ENCODE peak calls at places on chromosomes 11 and 22, in six cellular contexts. I is upper lobe of right lung, B is transverse colon, V is sigmoid colon, E is dorsolateral prefrontal cortex, Y is left ventricle myocardium inferior. K is an unnamed sample.

GRCh38 chr22:19961868-19962245 is 20.2 kb upstream of the TXNRD2 start:
- DNase-seq in I (no peak), B (no peak), V (no peak), E (no peak), Y (no peak), K (no peak)

GRCh38 chr11:103359221-103359620 is 250.0 kb downstream of the DYNC2H1 start:
- DNase-seq in I (no peak), B (no peak), V (no peak), E (no peak), Y (no peak), K (no peak)

GRCh38 chr11:70597751-70598377 is 199.5 kb downstream of the CTTN start:
- DNase-seq in I (no peak), B (no peak), V (no peak), E (no peak), Y (no peak), K (no peak)

GRCh38 chr22:46537221-46537945 is at the start of gene CELSR1:
- DNase-seq in I (peak; percentile 94), B (peak; percentile 41), V (no peak), E (no peak), Y (peak; percentile 28), K (no peak)

GRCh38 chr22:29716814-29717213 is 3.0 kb upstream of the CABP7 start:
- DNase-seq in I (no peak), B (peak; percentile 53), V (no peak), E (peak; percentile 72), Y (peak; percentile 43), K (no peak)

GRCh38 chr22:31121403-31121802 is 1.4 kb upstream of the INPP5J start:
- DNase-seq in I (no peak), B (no peak), V (no peak), E (no peak), Y (no peak), K (no peak)

GRCh38 chr11:128279861-128280260 is 307.5 kb downstream of the ETS1 start:
- DNase-seq in I (no peak), B (no peak), V (no peak), E (no peak), Y (no peak), K (no peak)

GRCh38 chr11:70808686-70809375 is 410.5 kb downstream of the CTTN start:
- DNase-seq in I (no peak), B (no peak), V (no peak), E (no peak), Y (no peak), K (no peak)

GRCh38 chr11:125322317-125322716 is 157.8 kb downstream of the PKNOX2 start:
- DNase-seq in I (no peak), B (no peak), V (no peak), E (no peak), Y (no peak), K (peak; percentile 54)

GRCh38 chr11:88431675-88432341 is 94.3 kb upstream of the CTSC start:
- DNase-seq in I (no peak), B (no peak), V (no peak), E (no peak), Y (no peak), K (no peak)

GRCh38 chr11:102955624-102956023 is at the start of gene MMP13:
- DNase-seq in I (no peak), B (no peak), V (no peak), E (no peak), Y (no peak), K (no peak)

GRCh38 chr11:133809525-133810178 is 35.7 kb downstream of the SPATA19 start:
- DNase-seq in I (no peak), B (no peak), V (no peak), E (no peak), Y (no peak), K (peak; percentile 50)

GRCh38 chr11:8477680-8478079 is 116.3 kb downstream of the STK33 start:
- DNase-seq in I (no peak), B (no peak), V (no peak), E (no peak), Y (no peak), K (no peak)

GRCh38 chr22:29208502-29208862 is 2.8 kb downstream of the EMID1 start:
- DNase-seq in I (no peak), B (no peak), V (no peak), E (no peak), Y (no peak), K (no peak)

GRCh38 chr22:17972385-17973181 is 51.8 kb downstream of the MICAL3 start:
- DNase-seq in I (no peak), B (no peak), V (no peak), E (no peak), Y (no peak), K (no peak)

GRCh38 chr11:26992031-26992541 is 1.8 kb upstream of the FIBIN start:
- DNase-seq in I (no peak), B (no peak), V (no peak), E (no peak), Y (no peak), K (no peak)

GRCh38 chr22:47813661-47814060 is 1051.2 kb downstream of the TBC1D22A start:
- DNase-seq in I (no peak), B (no peak), V (no peak), E (no peak), Y (no peak), K (no peak)

GRCh38 chr11:107203656-107204055 is 185.4 kb upstream of the GUCY1A2 start:
- DNase-seq in I (no peak), B (no peak), V (no peak), E (no peak), Y (no peak), K (no peak)

GRCh38 chr11:35146074-35146521 is 7.1 kb downstream of the CD44 start:
- DNase-seq in I (no peak), B (peak; percentile 50), V (no peak), E (no peak), Y (no peak), K (no peak)

GRCh38 chr11:111378773-111379499 is at the start of gene POU2AF1:
- DNase-seq in I (no peak), B (peak; percentile 75), V (no peak), E (no peak), Y (peak; percentile 18), K (no peak)

GRCh38 chr11:1433977-1434640 is 44.4 kb downstream of the BRSK2 start:
- DNase-seq in I (no peak), B (no peak), V (no peak), E (no peak), Y (no peak), K (no peak)

GRCh38 chr11:36149538-36150242 is 139.5 kb downstream of the COMMD9 start:
- DNase-seq in I (no peak), B (peak; percentile 24), V (peak; percentile 82), E (no peak), Y (no peak), K (peak; percentile 77)

GRCh38 chr11:131671764-131672163 is 301.3 kb downstream of the NTM start:
- DNase-seq in I (no peak), B (no peak), V (peak; percentile 41), E (no peak), Y (no peak), K (no peak)

GRCh38 chr11:13261600-13262061 is 16.0 kb upstream of the BMAL1 start:
- DNase-seq in I (no peak), B (no peak), V (no peak), E (no peak), Y (no peak), K (no peak)

GRCh38 chr11:110305169-110306018 is 9.0 kb upstream of the RDX start:
- DNase-seq in I (no peak), B (no peak), V (no peak), E (no peak), Y (no peak), K (no peak)

GRCh38 chr22:44815099-44816070 is 63.0 kb downstream of the ARHGAP8 start:
- DNase-seq in I (no peak), B (no peak), V (no peak), E (no peak), Y (peak; percentile 9), K (no peak)

GRCh38 chr11:65468874-65469333 is 29.9 kb upstream of the MALAT1 start:
- DNase-seq in I (peak; percentile 94), B (peak; percentile 94), V (peak; percentile 78), E (no peak), Y (peak; percentile 54), K (no peak)

GRCh38 chr11:2531277-2531986 is 86.6 kb downstream of the KCNQ1 start:
- DNase-seq in I (peak; percentile 88), B (peak; percentile 80), V (peak; percentile 82), E (peak; percentile 62), Y (peak; percentile 81), K (no peak)

GRCh38 chr11:70142171-70142875 is 60.8 kb upstream of the FADD start:
- DNase-seq in I (no peak), B (no peak), V (no peak), E (no peak), Y (no peak), K (no peak)

GRCh38 chr11:58933661-58934060 is 5.6 kb upstream of the GLYATL1 start:
- DNase-seq in I (no peak), B (no peak), V (no peak), E (no peak), Y (no peak), K (no peak)

GRCh38 chr11:2563216-2564007 is 118.6 kb downstream of the KCNQ1 start:
- DNase-seq in I (peak; percentile 43), B (no peak), V (no peak), E (peak; percentile 43), Y (peak; percentile 11), K (no peak)

DNA sequence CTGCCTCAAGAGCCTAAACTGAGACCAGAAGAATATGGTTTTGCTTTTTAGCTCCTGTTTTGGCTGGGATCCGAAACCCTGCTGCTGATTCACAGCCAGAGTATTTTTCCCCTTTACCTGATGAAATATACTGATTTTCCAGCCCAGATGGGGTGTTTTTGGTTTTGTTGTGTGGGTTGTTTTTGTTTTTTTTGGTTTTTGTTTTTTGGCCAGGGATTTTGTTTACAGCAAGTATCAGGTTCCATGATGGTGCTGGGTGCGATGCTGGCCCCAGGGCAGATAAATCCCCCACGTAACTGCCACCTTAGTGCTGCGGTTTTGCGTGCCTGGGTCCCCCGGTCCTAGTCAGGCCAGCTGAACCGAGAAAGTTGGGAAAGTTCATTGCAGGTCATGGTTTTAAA is 103.7 kb downstream of the ZBTB16 start:
- DNase-seq in I (no peak), B (no peak), V (peak; percentile 89), E (no peak), Y (no peak), K (no peak)
- H3K4me3 ChIP-seq in I (no peak overlapping the region), B (no peak overlapping the region), V (peak overlapping the region; percentile 27), E (no peak overlapping the region), Y (peak overlapping the region; percentile 47), K (peak overlapping the region; percentile 58)

DNA sequence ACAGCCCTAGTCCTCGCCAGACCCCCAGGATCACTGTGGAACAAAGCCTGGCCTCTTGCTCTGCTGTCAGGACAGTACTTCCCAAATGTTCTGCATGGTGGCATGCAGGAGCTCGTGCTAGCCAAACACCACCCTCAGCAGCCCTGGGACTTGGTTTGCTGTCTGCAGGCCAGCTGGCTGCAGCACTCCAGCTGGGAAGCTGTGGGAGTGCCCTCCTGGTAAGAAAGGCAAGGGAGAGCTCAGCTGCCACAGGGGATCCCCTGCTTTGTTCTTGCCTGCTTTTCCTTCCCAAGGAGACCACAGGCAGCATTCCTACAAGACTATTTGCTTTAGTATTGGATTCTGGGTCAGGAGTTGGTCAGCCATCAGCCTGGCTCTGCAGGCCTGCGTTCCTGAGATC is 27.9 kb downstream of the TCIRG1 start:
- DNase-seq in I (no peak), B (no peak), V (no peak), E (no peak), Y (no peak), K (no peak)
- H3K27ac ChIP-seq in I (no peak overlapping the region), B (no peak overlapping the region), V (no peak overlapping the region), E (peak overlapping the region; percentile 8), Y (no peak overlapping the region), K (no peak overlapping the region)

GRCh38 chr11:46075928-46076327 is 45.3 kb downstream of the PHF21A start:
- DNase-seq in I (no peak), B (no peak), V (no peak), E (no peak), Y (no peak), K (no peak)
- TF ChIP-seq CTCF in I (no peak), B (no peak), V (no peak), E (no peak), Y (no peak), K (no peak)

GRCh38 chr22:42285604-42286003 is 15.2 kb upstream of the TCF20 start:
- DNase-seq in I (no peak), B (no peak), V (no peak), E (no peak), Y (no peak), K (no peak)
- H3K4me3 ChIP-seq in I (no peak overlapping the region), B (no peak overlapping the region), V (no peak overlapping the region), E (no peak overlapping the region), Y (no peak overlapping the region), K (no peak overlapping the region)